ENCODE peak calls at places on chromosomes 2 and 18, in four cellular contexts. R is H1, T is H9, P is neuronal stem cell. A is an unnamed sample.

GRCh38 chr2:235605306-235605998 is 111.6 kb downstream of the AGAP1 start:
- DNase-seq in R (no peak), T (peak; percentile 64), P (peak; percentile 77), A (peak; percentile 93)

GRCh38 chr2:71498261-71498701 is 44.9 kb downstream of the DYSF start:
- DNase-seq in R (no peak), T (no peak), P (no peak), A (peak; percentile 79)

GRCh38 chr2:165239230-165239629 is at the start of gene SCN2A:
- DNase-seq in R (no peak), T (no peak), P (peak; percentile 47), A (peak; percentile 64)

GRCh38 chr2:214378455-214379103 is 32.3 kb upstream of the VWC2L start:
- DNase-seq in R (no peak), T (peak; percentile 30), P (no peak), A (no peak)

GRCh38 chr2:120860579-120860922 is 124.9 kb downstream of the GLI2 start:
- DNase-seq in R (no peak), T (no peak), P (no peak), A (no peak)

GRCh38 chr18:54222922-54223567 is 1.4 kb downstream of the MBD2 start:
- DNase-seq in R (no peak), T (no peak), P (no peak), A (no peak)

GRCh38 chr2:129176375-129176774 is 803.1 kb upstream of the RAB6C start:
- DNase-seq in R (no peak), T (no peak), P (no peak), A (no peak)

GRCh38 chr2:32455816-32456215 is 99.0 kb downstream of the BIRC6 start:
- DNase-seq in R (no peak), T (no peak), P (no peak), A (no peak)

GRCh38 chr18:62165583-62165982 is 21.3 kb downstream of the PIGN start:
- DNase-seq in R (no peak), T (no peak), P (no peak), A (no peak)

GRCh38 chr18:46071894-46072867 is at the start of gene PSTPIP2:
- DNase-seq in R (peak; percentile 73), T (peak; percentile 49), P (peak; percentile 24), A (peak; percentile 66)

GRCh38 chr2:9778471-9779402 is 64.5 kb upstream of the TAF1B start:
- DNase-seq in R (no peak), T (no peak), P (no peak), A (no peak)

GRCh38 chr2:119008108-119008507 is 66.1 kb downstream of the MARCO start:
- DNase-seq in R (no peak), T (no peak), P (no peak), A (no peak)

GRCh38 chr2:100577777-100578176 is 15.0 kb downstream of the PDCL3 start:
- DNase-seq in R (no peak), T (no peak), P (no peak), A (no peak)

GRCh38 chr2:26169681-26170414 is 3.0 kb upstream of the GAREM2 start:
- DNase-seq in R (no peak), T (no peak), P (no peak), A (no peak)

GRCh38 chr2:100321181-100321880 is 970 bp downstream of the LONRF2 start:
- DNase-seq in R (peak; percentile 78), T (peak; percentile 82), P (peak; percentile 33), A (peak; percentile 8)

GRCh38 chr2:196534533-196534932 is 105.0 kb upstream of the CCDC150 start:
- DNase-seq in R (no peak), T (no peak), P (no peak), A (no peak)

GRCh38 chr2:181165199-181165868 is 184.9 kb downstream of the UBE2E3 start:
- DNase-seq in R (no peak), T (no peak), P (no peak), A (no peak)

GRCh38 chr2:68000170-68000825 is 62.5 kb downstream of the C1D start:
- DNase-seq in R (no peak), T (no peak), P (no peak), A (peak; percentile 30)

GRCh38 chr2:28507806-28508764 is 12.2 kb downstream of the PLB1 start:
- DNase-seq in R (no peak), T (no peak), P (no peak), A (no peak)

GRCh38 chr2:177784449-177784845 is 288.1 kb downstream of the PDE11A start:
- DNase-seq in R (no peak), T (no peak), P (no peak), A (peak; percentile 69)

GRCh38 chr18:8556424-8556823 is 52.8 kb upstream of the RAB12 start:
- DNase-seq in R (no peak), T (no peak), P (no peak), A (no peak)

GRCh38 chr2:230819433-230819832 is 45.3 kb upstream of the ITM2C start:
- DNase-seq in R (no peak), T (no peak), P (no peak), A (no peak)

GRCh38 chr18:69948919-69949537 is 1.4 kb upstream of the CD226 start:
- DNase-seq in R (no peak), T (no peak), P (no peak), A (no peak)

GRCh38 chr2:105376789-105377231 is 22.0 kb downstream of the FHL2 start:
- DNase-seq in R (no peak), T (no peak), P (no peak), A (peak; percentile 85)

GRCh38 chr2:65351234-65351947 is 81.0 kb downstream of the SPRED2 start:
- DNase-seq in R (no peak), T (no peak), P (no peak), A (peak; percentile 84)

DNA sequence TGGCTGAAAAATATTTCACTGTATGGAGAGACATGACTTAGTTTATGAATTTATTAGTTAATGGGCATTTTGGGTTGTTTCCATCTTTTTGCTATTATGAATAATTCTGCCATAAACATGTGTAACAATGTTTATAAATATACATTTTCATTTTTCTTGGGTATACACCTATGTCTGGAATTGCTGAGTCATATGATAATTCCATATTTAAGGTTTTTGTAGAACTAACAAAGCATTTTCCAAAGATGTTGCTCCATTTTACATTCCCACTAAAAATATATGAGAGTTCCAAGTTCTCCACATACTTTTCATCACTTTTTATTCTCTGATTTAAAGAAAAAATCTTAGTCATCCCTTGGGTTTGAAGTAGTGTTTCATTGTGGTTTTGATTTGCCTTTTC is 108.8 kb upstream of the LRRTM4 start:
- DNase-seq in R (no peak), T (no peak), P (no peak), A (no peak)
- H2BK5ac ChIP-seq in R (no peak overlapping the region), T (no peak overlapping the region), P (no peak overlapping the region), A (no peak overlapping the region)

GRCh38 chr2:42974697-42975357 is 182.4 kb upstream of the HAAO start:
- DNase-seq in R (peak; percentile 96), T (peak; percentile 82), P (peak; percentile 73), A (peak; percentile 82)
- H2BK15ac ChIP-seq in R (peak overlapping the region; percentile 88), T (no peak overlapping the region), P (peak overlapping the region; percentile 46), A (peak overlapping the region; percentile 98)

GRCh38 chr18:58859935-58860334 is 4.7 kb upstream of the ZNF532 start:
- DNase-seq in R (no peak), T (no peak), P (no peak), A (no peak)
- H2BK12ac ChIP-seq in R (peak overlapping the region; percentile 53), T (no peak overlapping the region), P (no peak overlapping the region), A (peak overlapping the region; percentile 35)

GRCh38 chr2:23434721-23435121 is 49.7 kb downstream of the KLHL29 start:
- DNase-seq in R (peak; percentile 33), T (no peak), P (no peak), A (peak; percentile 96)

GRCh38 chr2:23433282-23433681 is 48.3 kb downstream of the KLHL29 start:
- DNase-seq in R (peak; percentile 33), T (no peak), P (no peak), A (no peak)

GRCh38 chr2:23436346-23437099 is 51.5 kb downstream of the KLHL29 start:
- DNase-seq in R (peak; percentile 44), T (peak; percentile 74), P (no peak), A (peak; percentile 77)

GRCh38 chr2:23432531-23432930 is 47.6 kb downstream of the KLHL29 start:
- DNase-seq in R (peak; percentile 40), T (no peak), P (no peak), A (no peak)

GRCh38 chr2:23435250-23436035 is 50.5 kb downstream of the KLHL29 start:
- DNase-seq in R (peak; percentile 33), T (no peak), P (no peak), A (peak; percentile 48)
- H2BK5ac ChIP-seq in R (peak overlapping the region; percentile 37), T (no peak overlapping the region), P (no peak overlapping the region), A (no peak overlapping the region)

GRCh38 chr2:2251255-2251654 is 79.8 kb downstream of the MYT1L start:
- DNase-seq in R (no peak), T (no peak), P (no peak), A (no peak)

GRCh38 chr2:2252179-2252578 is 78.9 kb downstream of the MYT1L start:
- DNase-seq in R (no peak), T (no peak), P (no peak), A (no peak)

GRCh38 chr2:2253139-2254016 is 77.7 kb downstream of the MYT1L start:
- DNase-seq in R (no peak), T (no peak), P (no peak), A (no peak)

GRCh38 chr2:2254206-2254605 is 76.9 kb downstream of the MYT1L start:
- DNase-seq in R (no peak), T (no peak), P (no peak), A (no peak)

DNA sequence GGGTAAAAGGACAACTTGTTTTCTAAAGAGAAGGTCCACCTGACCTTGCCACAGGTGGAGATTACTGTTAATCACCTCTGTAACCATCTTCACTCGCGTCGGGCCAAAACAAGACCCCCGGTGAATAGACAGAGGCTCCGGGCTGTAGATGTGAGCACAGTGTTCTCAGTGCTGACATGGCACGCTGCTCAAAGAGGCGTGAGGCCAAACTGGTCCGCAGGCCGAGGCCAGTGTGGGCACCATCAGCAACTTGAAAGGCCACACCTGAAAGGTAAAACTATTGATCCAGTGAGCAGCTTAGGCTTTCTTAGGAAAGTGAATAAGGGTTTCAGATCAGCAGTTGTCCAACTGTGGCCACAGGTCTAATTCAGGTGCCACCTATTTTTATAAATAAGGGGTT is 75.1 kb downstream of the MYT1L start:
- DNase-seq in R (no peak), T (no peak), P (no peak), A (no peak)
- H2BK15ac ChIP-seq in R (no peak overlapping the region), T (no peak overlapping the region), P (no peak overlapping the region), A (no peak overlapping the region)

GRCh38 chr2:20542761-20543578 is 96.1 kb downstream of the RHOB start:
- DNase-seq in R (no peak), T (no peak), P (no peak), A (no peak)
- H2BK12ac ChIP-seq in R (no peak overlapping the region), T (no peak overlapping the region), P (no peak overlapping the region), A (no peak overlapping the region)